ENCODE peak calls at places on chromosomes 11 and 22, in nine cellular contexts. S is HepG2, E is tibial nerve, K is heart left ventricle, Y is uterus, C is ovary, F is A549, X is IMR-90, W is gastrocnemius medialis. U is an unnamed sample.

GRCh38 chr11:68181719-68182451 is 31.2 kb downstream of the KMT5B start:
- DNase-seq in S (no peak), E (no peak), K (no peak), Y (no peak), C (no peak), F (no peak), X (peak), W (no peak), U (no peak)

GRCh38 chr22:22919041-22919440 is 31.4 kb downstream of the IGLL5 start:
- DNase-seq in S (no peak), E (no peak), K (no peak), Y (no peak), C (no peak), F (no peak), X (no peak), W (no peak), U (no peak)

GRCh38 chr11:128726464-128727139 is 32.7 kb downstream of the FLI1 start:
- DNase-seq in S (no peak), E (no peak), K (peak), Y (no peak), C (no peak), F (no peak), X (no peak), W (peak), U (no peak)

GRCh38 chr11:77518471-77518870 is 44.6 kb upstream of the PAK1 start:
- DNase-seq in S (no peak), E (no peak), K (no peak), Y (no peak), C (no peak), F (no peak), X (no peak), W (no peak), U (no peak)

GRCh38 chr11:61195016-61195695 is 8.2 kb upstream of the PGA3 start:
- DNase-seq in S (no peak), E (no peak), K (no peak), Y (no peak), C (no peak), F (no peak), X (no peak), W (no peak), U (no peak)

GRCh38 chr11:34139346-34139745 is 33.9 kb downstream of the NAT10 start:
- DNase-seq in S (no peak), E (no peak), K (no peak), Y (no peak), C (no peak), F (no peak), X (no peak), W (no peak), U (no peak)

GRCh38 chr11:44780940-44781631 is 54.3 kb downstream of the TSPAN18 start:
- DNase-seq in S (no peak), E (no peak), K (peak), Y (no peak), C (no peak), F (no peak), X (peak), W (no peak), U (peak)

GRCh38 chr11:2464451-2465165 is 19.8 kb downstream of the KCNQ1 start:
- DNase-seq in S (no peak), E (no peak), K (no peak), Y (no peak), C (no peak), F (no peak), X (no peak), W (no peak), U (peak)

GRCh38 chr11:57360991-57361390 is 20.0 kb downstream of the PRG3 start:
- DNase-seq in S (no peak), E (no peak), K (no peak), Y (no peak), C (no peak), F (no peak), X (no peak), W (no peak), U (no peak)

GRCh38 chr11:115623021-115623451 is 118.8 kb upstream of the CADM1 start:
- DNase-seq in S (peak), E (peak), K (peak), Y (peak), C (peak), F (peak), X (peak), W (peak), U (peak)

GRCh38 chr11:33296695-33297094 is 39.5 kb downstream of the HIPK3 start:
- DNase-seq in S (no peak), E (no peak), K (no peak), Y (no peak), C (no peak), F (no peak), X (no peak), W (no peak), U (no peak)

GRCh38 chr22:24500251-24500820 is 5.2 kb downstream of the UPB1 start:
- DNase-seq in S (peak), E (no peak), K (no peak), Y (no peak), C (no peak), F (no peak), X (no peak), W (no peak), U (no peak)

GRCh38 chr22:29190915-29191314 is 14.8 kb upstream of the EMID1 start:
- DNase-seq in S (no peak), E (no peak), K (no peak), Y (no peak), C (no peak), F (no peak), X (no peak), W (no peak), U (no peak)

GRCh38 chr11:28289444-28289843 is 181.3 kb downstream of the METTL15 start:
- DNase-seq in S (no peak), E (no peak), K (no peak), Y (no peak), C (no peak), F (no peak), X (no peak), W (no peak), U (no peak)

GRCh38 chr11:43504316-43504950 is 145.7 kb downstream of the TTC17 start:
- DNase-seq in S (peak), E (no peak), K (no peak), Y (no peak), C (peak), F (peak), X (peak), W (no peak), U (peak)

GRCh38 chr11:88281317-88281712 is 56.2 kb downstream of the CTSC start:
- DNase-seq in S (no peak), E (no peak), K (no peak), Y (no peak), C (no peak), F (no peak), X (no peak), W (no peak), U (no peak)

GRCh38 chr11:122523841-122524531 is 131.5 kb upstream of the UBASH3B start:
- DNase-seq in S (no peak), E (no peak), K (peak), Y (no peak), C (no peak), F (no peak), X (no peak), W (no peak), U (no peak)

GRCh38 chr11:120245434-120245833 is 5.5 kb downstream of the POU2F3 start:
- DNase-seq in S (no peak), E (no peak), K (no peak), Y (no peak), C (no peak), F (no peak), X (no peak), W (no peak), U (no peak)

GRCh38 chr11:12019867-12020416 is 11.5 kb upstream of the DKK3 start:
- DNase-seq in S (no peak), E (no peak), K (no peak), Y (no peak), C (no peak), F (no peak), X (no peak), W (no peak), U (peak)

GRCh38 chr11:12017243-12017678 is 8.8 kb upstream of the DKK3 start:
- DNase-seq in S (no peak), E (no peak), K (peak), Y (no peak), C (no peak), F (no peak), X (peak), W (no peak), U (no peak)

GRCh38 chr11:12019337-12019736 is 10.9 kb upstream of the DKK3 start:
- DNase-seq in S (peak), E (no peak), K (peak), Y (no peak), C (peak), F (no peak), X (peak), W (no peak), U (peak)

GRCh38 chr11:12016246-12016645 is 7.8 kb upstream of the DKK3 start:
- DNase-seq in S (no peak), E (no peak), K (no peak), Y (no peak), C (no peak), F (no peak), X (no peak), W (no peak), U (no peak)

GRCh38 chr11:12017865-12018453 is 9.5 kb upstream of the DKK3 start:
- DNase-seq in S (no peak), E (no peak), K (peak), Y (no peak), C (no peak), F (no peak), X (peak), W (no peak), U (peak)
- TF ChIP-seq POLR2A in S (no peak), E (no peak), K (no peak), Y (no peak), C (no peak), F (no peak), X (no peak), W (no peak), U (no peak)

GRCh38 chr22:18078329-18079041 is 695 bp downstream of the PEX26 start:
- DNase-seq in S (peak), E (no peak), K (peak), Y (no peak), C (no peak), F (peak), X (peak), W (peak), U (no peak)

GRCh38 chr22:18077087-18077638 is 627 bp upstream of the PEX26 start:
- DNase-seq in S (no peak), E (no peak), K (no peak), Y (no peak), C (no peak), F (no peak), X (no peak), W (no peak), U (no peak)

GRCh38 chr22:18076060-18076497 is 1.7 kb upstream of the PEX26 start:
- DNase-seq in S (peak), E (peak), K (peak), Y (peak), C (peak), F (peak), X (peak), W (peak), U (peak)

GRCh38 chr22:18079706-18080230 is 2.0 kb downstream of the PEX26 start:
- DNase-seq in S (no peak), E (no peak), K (no peak), Y (no peak), C (no peak), F (no peak), X (no peak), W (no peak), U (no peak)

GRCh38 chr22:18077639-18078328 is at the start of gene PEX26:
- DNase-seq in S (peak), E (peak), K (peak), Y (peak), C (peak), F (peak), X (peak), W (peak), U (peak)
- TF ChIP-seq POLR2A in S (peak), E (peak), K (peak), Y (peak), C (no peak), F (peak), X (no peak), W (peak), U (no peak)

GRCh38 chr11:86799680-86800075 is 664 bp upstream of the PRSS23 start:
- DNase-seq in S (no peak), E (no peak), K (no peak), Y (no peak), C (peak), F (no peak), X (no peak), W (no peak), U (peak)

GRCh38 chr11:86798988-86799387 is 1.4 kb upstream of the PRSS23 start:
- DNase-seq in S (no peak), E (no peak), K (no peak), Y (peak), C (no peak), F (no peak), X (peak), W (no peak), U (no peak)

GRCh38 chr11:86802146-86802545 is 1.8 kb downstream of the PRSS23 start:
- DNase-seq in S (no peak), E (no peak), K (no peak), Y (no peak), C (no peak), F (no peak), X (no peak), W (no peak), U (no peak)

GRCh38 chr11:86800956-86801264 is 568 bp downstream of the PRSS23 start:
- DNase-seq in S (no peak), E (no peak), K (no peak), Y (no peak), C (no peak), F (no peak), X (no peak), W (no peak), U (no peak)

DNA sequence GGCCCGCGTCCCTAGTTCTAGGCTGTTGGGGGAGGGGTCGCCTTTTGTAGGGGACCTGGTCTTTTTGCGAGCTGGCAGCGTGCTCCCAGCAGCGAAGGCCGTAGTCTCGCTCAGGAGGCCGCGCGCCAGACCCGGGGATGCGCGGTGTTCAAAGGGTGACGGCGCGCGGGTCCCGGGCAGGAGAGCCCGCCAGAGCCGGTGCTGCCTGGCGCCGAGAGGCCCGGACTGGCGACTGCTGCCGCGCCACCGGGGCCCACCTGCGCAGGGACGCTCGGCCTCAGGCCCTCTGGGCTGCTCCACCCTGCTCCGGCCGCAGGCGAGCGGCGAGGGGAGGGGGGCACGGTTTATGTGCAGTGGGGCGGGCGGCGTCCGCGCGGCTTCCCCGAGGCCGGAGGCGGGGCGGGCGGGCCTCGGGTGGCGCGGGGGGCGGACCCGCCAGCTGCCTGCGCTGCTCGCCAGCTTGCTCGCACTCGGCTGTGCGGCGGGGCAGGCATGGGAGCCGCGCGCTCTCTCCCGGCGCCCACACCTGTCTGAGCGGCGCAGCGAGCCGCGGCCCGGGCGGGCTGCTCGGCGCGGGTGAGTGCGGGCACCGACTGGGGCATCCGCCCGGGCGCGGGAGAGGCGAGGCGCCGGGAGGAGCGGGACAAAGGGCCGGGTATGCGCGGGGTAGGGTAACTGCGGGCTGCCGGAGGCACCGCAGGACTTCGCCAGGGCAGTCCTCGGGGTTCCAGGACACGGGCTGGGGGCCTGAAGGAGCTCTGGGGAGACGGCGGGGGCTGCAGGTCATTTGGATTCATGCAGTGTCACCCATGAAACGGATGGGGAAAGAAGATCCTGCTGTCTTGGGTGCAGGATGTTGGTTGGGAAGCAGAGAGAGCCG is at the start of gene PRSS23:
- DNase-seq in S (no peak), E (no peak), K (peak), Y (peak), C (peak), F (peak), X (peak), W (peak), U (peak)
- TF ChIP-seq POLR2A in S (no peak), E (peak), K (peak), Y (peak), C (no peak), F (peak), X (peak), W (peak), U (no peak)

GRCh38 chr11:64990222-64990918 is 6.4 kb downstream of the BATF2 start:
- DNase-seq in S (no peak), E (peak), K (peak), Y (no peak), C (no peak), F (no peak), X (no peak), W (peak), U (no peak)
- TF ChIP-seq POLR2A in S (no peak), E (no peak), K (no peak), Y (no peak), C (no peak), F (no peak), X (no peak), W (no peak), U (no peak)

DNA sequence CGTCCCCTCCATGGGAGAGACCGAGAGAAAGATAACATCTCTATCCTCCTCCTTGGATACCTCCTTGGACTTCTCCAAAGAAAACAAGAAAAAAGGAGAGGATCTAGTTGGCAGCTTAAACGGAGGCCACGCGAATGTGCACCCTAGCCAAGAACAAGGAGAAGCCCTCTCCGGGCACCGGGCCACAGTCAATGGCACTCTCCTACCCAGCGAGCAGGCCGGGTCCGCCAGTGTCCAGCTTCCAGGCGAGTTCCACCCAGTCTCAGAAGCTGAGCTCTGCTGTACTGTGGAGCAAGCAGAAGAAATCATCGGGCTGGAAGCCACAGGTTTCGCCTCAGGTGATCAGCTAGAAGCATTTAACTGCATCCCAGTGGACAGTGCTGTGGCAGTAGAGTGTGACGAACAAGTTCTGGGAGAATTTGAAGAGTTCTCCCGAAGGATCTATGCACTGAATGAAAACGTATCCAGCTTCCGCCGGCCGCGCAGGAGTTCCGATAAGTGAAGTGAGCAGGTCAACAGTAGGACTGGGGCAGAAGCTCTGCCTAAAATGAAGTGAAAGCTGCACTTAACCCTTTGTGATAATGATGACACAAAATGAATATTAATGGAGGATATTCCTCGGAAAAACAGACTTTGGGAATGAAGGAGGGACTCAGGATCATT is 65.3 kb downstream of the WNT11 start:
- DNase-seq in S (no peak), E (no peak), K (peak), Y (no peak), C (no peak), F (no peak), X (no peak), W (no peak), U (no peak)
- TF ChIP-seq POLR2A in S (no peak), E (no peak), K (no peak), Y (no peak), C (no peak), F (no peak), X (no peak), W (no peak), U (no peak)

U was measured in testis.